ENCODE peak calls at places on chromosomes 7 and 10, in nine cellular contexts. Q is SK-N-SH, K is suprapubic skin, N is neuronal stem cell, C is aorta, R is left ventricle myocardium inferior, M is HCT116, B is tibial artery, X is body of pancreas. F is an unnamed sample.
A peak's percentile ranks its signal among the peaks of the same experiment; 100 is the strongest.

GRCh38 chr10:126921974-126922525 is 16.8 kb downstream of the DOCK1 start:
- DNase-seq in Q (no peak), X (no peak), C (peak; percentile 66), R (no peak), N (no peak), K (no peak), B (no peak), M (peak; percentile 29), F (no peak)

GRCh38 chr7:147803625-147804024 is 786.9 kb upstream of the C7orf33 start:
- DNase-seq in N (peak; percentile 23), Q (peak; percentile 73), C (no peak), R (no peak), B (no peak), X (no peak), K (no peak), M (no peak), F (no peak)

GRCh38 chr10:6977641-6978627 is 397.9 kb upstream of the PRKCQ start:
- DNase-seq in K (no peak), B (no peak), R (no peak), X (no peak), C (no peak), Q (no peak), N (no peak), M (no peak), F (no peak)

GRCh38 chr10:72367301-72367970 is 12.7 kb upstream of the DNAJB12 start:
- DNase-seq in B (no peak), M (no peak), R (no peak), K (no peak), X (no peak), Q (no peak), C (no peak), N (no peak), F (no peak)

GRCh38 chr10:30357075-30357801 is 8.2 kb upstream of the MTPAP start:
- DNase-seq in Q (no peak), M (no peak), X (no peak), B (no peak), R (no peak), N (no peak), K (no peak), C (no peak), F (no peak)

GRCh38 chr7:24948739-24949138 is 31.2 kb downstream of the OSBPL3 start:
- DNase-seq in R (no peak), B (no peak), N (no peak), Q (no peak), C (no peak), M (no peak), K (no peak), X (no peak), F (no peak)

GRCh38 chr10:451021-451471 is 238.4 kb downstream of the DIP2C start:
- DNase-seq in K (no peak), Q (no peak), C (no peak), X (no peak), B (no peak), R (no peak), M (no peak), N (no peak), F (peak; percentile 80)

GRCh38 chr7:27680610-27681009 is 17.9 kb upstream of the HIBADH start:
- DNase-seq in X (no peak), R (no peak), N (no peak), M (no peak), B (no peak), Q (no peak), C (no peak), K (no peak), F (no peak)

GRCh38 chr7:155289949-155290501 is 7.7 kb upstream of the INSIG1 start:
- DNase-seq in K (peak; percentile 40), R (no peak), B (no peak), M (no peak), X (no peak), Q (no peak), C (no peak), N (no peak), F (no peak)

GRCh38 chr10:49089789-49090595 is 25.3 kb downstream of the VSTM4 start:
- DNase-seq in B (no peak), N (no peak), M (no peak), C (no peak), K (no peak), Q (no peak), R (no peak), X (no peak), F (no peak)

GRCh38 chr10:122861724-122862161 is 16.1 kb upstream of the CUZD1 start:
- DNase-seq in X (no peak), C (no peak), Q (no peak), N (no peak), B (no peak), M (no peak), R (no peak), K (no peak), F (no peak)

GRCh38 chr10:48459270-48460147 is 145.4 kb downstream of the ARHGAP22 start:
- DNase-seq in C (peak; percentile 33), R (no peak), X (no peak), M (no peak), N (no peak), B (no peak), Q (no peak), K (peak; percentile 49), F (no peak)

GRCh38 chr7:55420535-55420934 is 55.4 kb downstream of the LANCL2 start:
- DNase-seq in R (no peak), X (no peak), C (no peak), K (no peak), M (no peak), N (no peak), Q (no peak), B (no peak), F (no peak)

GRCh38 chr10:123454987-123455386 is 211.2 kb upstream of the GPR26 start:
- DNase-seq in X (no peak), C (no peak), K (no peak), M (no peak), B (no peak), R (no peak), N (no peak), Q (no peak), F (no peak)

GRCh38 chr10:6221971-6222751 is 19.4 kb downstream of the PFKFB3 start:
- DNase-seq in R (no peak), C (peak; percentile 77), K (no peak), X (no peak), B (no peak), N (no peak), Q (peak; percentile 67), M (no peak), F (no peak)

GRCh38 chr7:128939075-128939860 is 1.5 kb downstream of the IRF5 start:
- DNase-seq in K (no peak), R (no peak), M (no peak), Q (peak; percentile 35), N (no peak), B (no peak), C (no peak), X (no peak), F (no peak)

GRCh38 chr10:121088524-121088923 is 237.4 kb downstream of the WDR11 start:
- DNase-seq in N (no peak), R (no peak), X (no peak), K (no peak), C (no peak), Q (peak; percentile 49), M (no peak), B (no peak), F (no peak)

GRCh38 chr10:122307669-122308486 is 36.8 kb downstream of the BTBD16 start:
- DNase-seq in R (peak; percentile 71), K (peak; percentile 76), C (peak; percentile 92), Q (no peak), M (peak; percentile 97), X (peak; percentile 64), B (peak; percentile 86), N (no peak), F (no peak)

GRCh38 chr10:20486791-20487190 is 410.3 kb downstream of the NEBL start:
- DNase-seq in K (no peak), R (no peak), M (no peak), X (no peak), N (no peak), B (no peak), C (no peak), Q (no peak), F (no peak)

GRCh38 chr10:65891073-65891981 is 1034.5 kb upstream of the LRRTM3 start:
- DNase-seq in M (no peak), X (no peak), R (no peak), C (no peak), Q (no peak), K (no peak), B (no peak), N (no peak), F (no peak)

GRCh38 chr7:30330134-30331111 is 46.0 kb downstream of the ZNRF2 start:
- DNase-seq in K (no peak), C (no peak), N (no peak), B (no peak), M (no peak), R (no peak), X (no peak), Q (no peak), F (peak; percentile 49)

GRCh38 chr7:116354171-116354545 is 143.8 kb downstream of the TES start:
- DNase-seq in X (peak; percentile 46), Q (no peak), K (peak; percentile 65), R (peak; percentile 41), B (peak; percentile 75), N (no peak), M (no peak), C (peak; percentile 50), F (no peak)
- H3K4me1 ChIP-seq in X (peaks cover 46% of the 10 kb centered on the region), Q (peaks cover 50% of the 10 kb centered on the region), K (peaks cover 36% of the 10 kb centered on the region), R (peaks cover 62% of the 10 kb centered on the region), B (peaks cover 60% of the 10 kb centered on the region), N (peaks cover 7% of the 10 kb centered on the region), M (peaks cover 58% of the 10 kb centered on the region), C (peaks cover 7% of the 10 kb centered on the region), F (no peaks in the 10 kb centered on the region)

DNA sequence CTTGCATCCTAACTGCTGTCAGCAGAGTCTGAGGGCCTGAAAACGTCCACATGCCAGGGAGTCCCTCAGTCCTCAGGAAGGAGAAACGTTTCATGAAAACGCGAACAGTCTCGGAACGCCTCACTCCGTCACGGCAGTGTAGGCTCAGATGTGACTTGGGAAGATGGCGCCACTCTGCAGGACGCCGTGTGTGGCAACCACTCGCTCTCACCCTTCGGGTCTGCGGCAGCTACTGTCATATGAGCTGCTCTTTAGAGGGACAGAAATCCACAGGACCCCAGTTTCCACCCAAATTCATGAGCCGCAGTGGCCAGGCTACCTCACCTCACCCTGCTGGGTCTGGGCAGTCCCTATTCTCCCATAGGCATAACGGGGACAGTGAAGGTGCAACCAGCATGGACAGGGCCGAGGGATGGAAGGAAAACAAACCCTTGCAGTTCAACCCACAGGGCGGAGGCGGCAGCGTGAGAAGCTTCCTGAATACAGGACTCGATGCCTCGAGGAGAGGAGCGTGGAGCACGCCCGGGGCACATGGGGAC is 438.3 kb downstream of the DNAJB6 start:
- DNase-seq in Q (no peak), K (no peak), M (no peak), X (no peak), R (no peak), N (no peak), B (no peak), C (peak; percentile 19), F (no peak)
- H3K9me3 ChIP-seq in Q (peaks cover 2% of the 10 kb centered on the region), K (peaks cover 8% of the 10 kb centered on the region), M (peaks cover 7% of the 10 kb centered on the region), X (no peaks in the 10 kb centered on the region), R (peaks cover 9% of the 10 kb centered on the region), N (peaks cover 12% of the 10 kb centered on the region), B (no peaks in the 10 kb centered on the region), C (peaks cover 5% of the 10 kb centered on the region), F (no peaks in the 10 kb centered on the region)

GRCh38 chr7:105715528-105715927 is 134.2 kb upstream of the EFCAB10 start:
- DNase-seq in R (no peak), N (no peak), B (no peak), Q (no peak), C (no peak), X (no peak), K (no peak), M (no peak), F (no peak)
- H3K4me1 ChIP-seq in R (peaks cover 56% of the 10 kb centered on the region), N (no peaks in the 10 kb centered on the region), B (peaks cover 12% of the 10 kb centered on the region), Q (peaks cover 3% of the 10 kb centered on the region), C (no peaks in the 10 kb centered on the region), X (peaks cover 16% of the 10 kb centered on the region), K (no peaks in the 10 kb centered on the region), M (no peaks in the 10 kb centered on the region), F (no peaks in the 10 kb centered on the region)

GRCh38 chr7:158420591-158421340 is 166.9 kb downstream of the PTPRN2 start:
- DNase-seq in K (peak; percentile 8), X (no peak), B (peak; percentile 59), N (no peak), M (no peak), Q (no peak), C (no peak), R (no peak), F (no peak)
- H3K9me3 ChIP-seq in K (no peaks in the 10 kb centered on the region), X (no peaks in the 10 kb centered on the region), B (no peaks in the 10 kb centered on the region), N (peaks cover 2% of the 10 kb centered on the region), M (no peaks in the 10 kb centered on the region), Q (peaks cover 10% of the 10 kb centered on the region), C (peaks cover 2% of the 10 kb centered on the region), R (peaks cover 8% of the 10 kb centered on the region), F (no peaks in the 10 kb centered on the region)